ENCODE peak calls at places on chromosomes 7 and 10, in five cellular contexts. H is neural crest cell, Q is OCI-LY7, K is omental fat pad, Z is pancreas. M is an unnamed sample.

GRCh38 chr10:108404155-108404554 is 1239.6 kb upstream of the SORCS1 start:
- DNase-seq in H (no peak), Q (no peak), K (no peak), Z (no peak), M (no peak)

GRCh38 chr10:6176691-6177231 is 26.0 kb upstream of the PFKFB3 start:
- DNase-seq in H (no peak), Q (no peak), K (no peak), Z (no peak), M (no peak)

GRCh38 chr7:140048138-140048537 is 14.6 kb downstream of the PARP12 start:
- DNase-seq in H (no peak), Q (no peak), K (no peak), Z (no peak), M (no peak)

GRCh38 chr10:118969014-118969413 is 60.5 kb upstream of the NANOS1 start:
- DNase-seq in H (no peak), Q (no peak), K (no peak), Z (no peak), M (no peak)

GRCh38 chr10:3236644-3237043 is 64.1 kb upstream of the PITRM1 start:
- DNase-seq in H (no peak), Q (no peak), K (no peak), Z (no peak), M (no peak)

GRCh38 chr10:91316486-91316885 is 93.7 kb upstream of the HECTD2 start:
- DNase-seq in H (no peak), Q (no peak), K (no peak), Z (no peak), M (no peak)

GRCh38 chr10:17286562-17287089 is 58.6 kb downstream of the VIM start:
- DNase-seq in H (no peak), Q (no peak), K (no peak), Z (no peak), M (no peak)

GRCh38 chr10:3738855-3739350 is 46.1 kb downstream of the KLF6 start:
- DNase-seq in H (no peak), Q (no peak), K (no peak), Z (no peak), M (no peak)

GRCh38 chr10:31004611-31005193 is 27.0 kb downstream of the ZNF438 start:
- DNase-seq in H (no peak), Q (no peak), K (no peak), Z (no peak), M (no peak)

GRCh38 chr10:107492389-107492788 is 327.9 kb upstream of the SORCS1 start:
- DNase-seq in H (no peak), Q (no peak), K (no peak), Z (no peak), M (no peak)

GRCh38 chr7:34842782-34843181 is 184.8 kb downstream of the NPSR1 start:
- DNase-seq in H (no peak), Q (no peak), K (no peak), Z (no peak), M (no peak)

GRCh38 chr10:127679642-127680255 is 57.2 kb upstream of the FOXI2 start:
- DNase-seq in H (no peak), Q (peak), K (no peak), Z (no peak), M (no peak)
- TF ChIP-seq CTCF in H (peak), Q (peak), K (no peak), Z (no peak), M (peak)

GRCh38 chr7:127415060-127415742 is 22.7 kb upstream of the ZNF800 start:
- DNase-seq in H (no peak), Q (no peak), K (no peak), Z (no peak), M (no peak)

GRCh38 chr7:127409629-127410028 is 17.1 kb upstream of the ZNF800 start:
- DNase-seq in H (no peak), Q (no peak), K (no peak), Z (no peak), M (no peak)

GRCh38 chr7:127413962-127414361 is 21.5 kb upstream of the ZNF800 start:
- DNase-seq in H (no peak), Q (peak), K (no peak), Z (no peak), M (no peak)

GRCh38 chr7:127417346-127417745 is 24.8 kb upstream of the ZNF800 start:
- DNase-seq in H (no peak), Q (no peak), K (no peak), Z (no peak), M (peak)

DNA sequence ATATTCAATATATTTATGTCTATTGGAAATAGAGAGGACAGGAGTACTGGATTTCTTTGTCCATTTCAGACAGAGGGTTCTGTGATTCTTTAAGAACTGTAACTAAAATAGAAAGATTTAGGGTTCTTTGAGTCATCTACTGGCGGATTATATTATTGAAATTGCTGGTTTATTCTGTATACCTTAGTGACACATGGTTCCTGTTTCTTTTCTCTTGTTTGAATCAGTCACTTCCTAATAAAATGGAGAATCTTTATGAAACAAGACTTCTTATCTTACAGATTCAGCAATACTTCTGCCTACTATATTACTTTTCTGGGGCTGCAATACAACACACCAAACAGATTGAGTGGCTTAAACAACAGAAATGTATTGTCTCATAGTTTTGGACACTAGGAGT is 20.8 kb upstream of the ZNF800 start:
- DNase-seq in H (no peak), Q (no peak), K (no peak), Z (no peak), M (no peak)
- TF ChIP-seq CTCF in H (no peak), Q (no peak), K (no peak), Z (no peak), M (no peak)

GRCh38 chr10:123429631-123430257 is 236.4 kb upstream of the GPR26 start:
- DNase-seq in H (no peak), Q (no peak), K (no peak), Z (no peak), M (no peak)

GRCh38 chr10:123428302-123428701 is 237.9 kb upstream of the GPR26 start:
- DNase-seq in H (no peak), Q (no peak), K (no peak), Z (no peak), M (no peak)

GRCh38 chr10:123424537-123424936 is 241.6 kb upstream of the GPR26 start:
- DNase-seq in H (no peak), Q (no peak), K (no peak), Z (no peak), M (no peak)

GRCh38 chr10:123422261-123422660 is 243.9 kb upstream of the GPR26 start:
- DNase-seq in H (no peak), Q (no peak), K (no peak), Z (no peak), M (no peak)

DNA sequence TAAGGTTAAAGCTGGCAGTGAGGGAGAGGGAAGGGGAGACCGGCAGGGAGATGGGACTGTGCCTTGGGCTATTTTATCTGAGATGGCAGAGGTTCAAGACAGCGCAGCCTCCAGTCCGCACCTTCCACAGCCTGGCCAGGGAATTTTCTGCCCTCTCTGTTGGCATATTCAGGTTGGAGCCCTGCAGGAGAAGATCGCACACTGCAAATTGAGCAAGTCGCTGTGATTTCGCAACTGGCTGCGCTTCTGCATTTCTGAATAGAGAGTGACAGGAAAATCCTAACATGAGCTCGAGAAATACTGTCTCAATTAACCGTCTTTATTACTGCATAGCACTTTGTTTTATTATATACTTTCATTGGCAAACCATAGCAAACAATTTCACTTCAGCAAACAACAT is 238.8 kb upstream of the GPR26 start:
- DNase-seq in H (no peak), Q (no peak), K (no peak), Z (no peak), M (no peak)
- TF ChIP-seq CTCF in H (peak), Q (no peak), K (no peak), Z (no peak), M (no peak)

GRCh38 chr7:68063171-68063570 is 1066.5 kb downstream of the TYW1 start:
- DNase-seq in H (peak), Q (no peak), K (no peak), Z (no peak), M (no peak)
- TF ChIP-seq CTCF in H (peak), Q (peak), K (no peak), Z (no peak), M (peak)

GRCh38 chr7:98287486-98287959 is 6.0 kb downstream of the BRI3 start:
- DNase-seq in H (no peak), Q (peak), K (no peak), Z (peak), M (no peak)

GRCh38 chr7:98286093-98286525 is 4.6 kb downstream of the BRI3 start:
- DNase-seq in H (no peak), Q (no peak), K (peak), Z (peak), M (no peak)

GRCh38 chr7:98289333-98289875 is 7.9 kb downstream of the BRI3 start:
- DNase-seq in H (no peak), Q (no peak), K (no peak), Z (no peak), M (no peak)

GRCh38 chr7:98286701-98287485 is 5.4 kb downstream of the BRI3 start:
- DNase-seq in H (no peak), Q (no peak), K (no peak), Z (no peak), M (no peak)

GRCh38 chr7:98288064-98288823 is 6.8 kb downstream of the BRI3 start:
- DNase-seq in H (no peak), Q (no peak), K (no peak), Z (peak), M (no peak)
- TF ChIP-seq CTCF in H (no peak), Q (no peak), K (no peak), Z (no peak), M (no peak)

GRCh38 chr7:41693150-41693997 is 9.5 kb downstream of the INHBA start:
- DNase-seq in H (no peak), Q (no peak), K (no peak), Z (no peak), M (no peak)
- TF ChIP-seq CTCF in H (peak), Q (no peak), K (no peak), Z (no peak), M (no peak)

M was measured in GM10248.